ENCODE peak calls at places on chromosomes 16 and 17, in four cellular contexts. L, D, A and C are unnamed samples.

GRCh38 chr17:35568561-35568960 is 7.9 kb upstream of the SLFN14 start:
- DNase-seq in D (no peak), L (no peak), A (peak; percentile 73), C (no peak)

GRCh38 chr16:79213214-79213613 is 387.3 kb downstream of the MAF start:
- DNase-seq in D (no peak), A (no peak), L (no peak), C (no peak)

GRCh38 chr16:53518550-53519416 is 15.8 kb upstream of the AKTIP start:
- DNase-seq in D (peak; percentile 96), A (peak; percentile 53), L (no peak), C (no peak)

GRCh38 chr17:64320613-64321553 is 57.8 kb upstream of the TEX2 start:
- DNase-seq in D (peak; percentile 73), L (no peak), A (peak; percentile 87), C (peak; percentile 38)

GRCh38 chr16:17273142-17273561 is 197.6 kb downstream of the XYLT1 start:
- DNase-seq in D (no peak), L (no peak), A (peak; percentile 91), C (no peak)

GRCh38 chr17:63780507-63780906 is 6.5 kb downstream of the DDX42 start:
- DNase-seq in L (no peak), A (peak; percentile 37), D (no peak), C (no peak)

GRCh38 chr16:30184430-30185140 is 1.2 kb downstream of the CORO1A start:
- DNase-seq in D (peak; percentile 42), A (no peak), L (peak; percentile 81), C (peak; percentile 28)

GRCh38 chr16:27113341-27113841 is 46.7 kb downstream of the C16orf82 start:
- DNase-seq in A (no peak), D (no peak), L (no peak), C (no peak)

GRCh38 chr16:64773184-64773583 is 348.7 kb downstream of the CDH11 start:
- DNase-seq in A (peak; percentile 10), D (no peak), L (no peak), C (no peak)

GRCh38 chr16:66850115-66850815 is 6.1 kb downstream of the CA7 start:
- DNase-seq in L (no peak), A (no peak), D (no peak), C (no peak)

GRCh38 chr17:5587431-5588032 is 3.2 kb upstream of the NLRP1 start:
- DNase-seq in L (no peak), D (peak; percentile 83), A (peak; percentile 77), C (no peak)

GRCh38 chr17:1590031-1590746 is 27.6 kb upstream of the PITPNA start:
- DNase-seq in A (peak; percentile 84), D (no peak), L (peak; percentile 82), C (peak; percentile 74)

GRCh38 chr16:52265446-52265861 is 281.5 kb downstream of the TOX3 start:
- DNase-seq in A (no peak), L (no peak), D (no peak), C (no peak)

GRCh38 chr17:37170881-37171460 is 204.8 kb upstream of the C17orf78 start:
- DNase-seq in D (no peak), L (no peak), A (no peak), C (no peak)

GRCh38 chr17:76710863-76711611 is at the start of gene MXRA7:
- DNase-seq in D (peak; percentile 35), L (peak; percentile 86), A (peak; percentile 56), C (peak; percentile 81)

GRCh38 chr16:28257256-28257655 is 35.1 kb upstream of the SBK1 start:
- DNase-seq in D (no peak), A (no peak), L (no peak), C (no peak)

GRCh38 chr16:28260193-28260592 is 32.1 kb upstream of the SBK1 start:
- DNase-seq in L (no peak), D (no peak), A (no peak), C (peak; percentile 42)

GRCh38 chr16:28259781-28260150 is 32.6 kb upstream of the SBK1 start:
- DNase-seq in D (no peak), A (no peak), L (no peak), C (no peak)

GRCh38 chr16:28259091-28259780 is 33.1 kb upstream of the SBK1 start:
- DNase-seq in A (no peak), L (peak; percentile 62), D (no peak), C (no peak)

GRCh38 chr16:28258571-28258970 is 33.8 kb upstream of the SBK1 start:
- DNase-seq in D (no peak), A (no peak), L (peak; percentile 77), C (peak; percentile 71)
- H3K4me3 ChIP-seq in D (no peak overlapping the region), A (no peak overlapping the region), L (peak overlapping the region; percentile 65), C (peak overlapping the region; percentile 76)

GRCh38 chr16:640614-641013 is 1.0 kb upstream of the MCRIP2 start:
- DNase-seq in A (no peak), D (no peak), L (no peak), C (no peak)

GRCh38 chr16:642189-643049 is 791 bp downstream of the MCRIP2 start:
- DNase-seq in A (no peak), L (no peak), D (peak; percentile 79), C (peak; percentile 67)

GRCh38 chr16:644556-644955 is 2.9 kb downstream of the MCRIP2 start:
- DNase-seq in L (no peak), D (no peak), A (no peak), C (no peak)

GRCh38 chr16:641326-642188 is at the start of gene MCRIP2:
- DNase-seq in L (peak; percentile 94), D (peak; percentile 91), A (peak; percentile 70), C (peak; percentile 89)

DNA sequence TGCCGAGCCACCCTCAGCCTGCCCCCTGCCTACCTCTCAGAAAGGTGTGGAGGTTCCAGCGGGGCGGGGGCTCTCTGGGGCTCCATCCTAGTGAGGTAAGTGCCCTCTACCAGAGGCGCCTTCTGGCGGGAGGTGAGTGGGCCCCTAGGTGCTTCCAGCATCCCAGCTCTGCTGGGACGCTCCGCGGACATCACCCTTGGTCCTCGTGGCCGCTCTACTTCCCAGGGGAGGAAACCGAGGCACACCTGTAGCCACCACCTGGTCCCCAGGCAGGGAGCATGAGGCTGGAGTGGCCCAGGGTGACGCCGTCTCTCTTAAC is 1.4 kb downstream of the MCRIP2 start:
- DNase-seq in D (no peak), A (no peak), L (no peak), C (no peak)
- H3K4me3 ChIP-seq in D (peak overlapping the region; percentile 96), A (peak overlapping the region; percentile 57), L (peak overlapping the region; percentile 65), C (peak overlapping the region; percentile 87)

GRCh38 chr17:30332057-30332542 is 1.8 kb downstream of the TMIGD1 start:
- DNase-seq in A (peak; percentile 82), L (no peak), D (peak; percentile 81), C (no peak)
- H3K4me3 ChIP-seq in A (no peak overlapping the region), L (no peak overlapping the region), D (no peak overlapping the region), C (no peak overlapping the region)

GRCh38 chr17:48549909-48550308 is 5.0 kb upstream of the HOXB2 start:
- DNase-seq in L (no peak), D (no peak), A (peak; percentile 77), C (no peak)
- H3K4me3 ChIP-seq in L (no peak overlapping the region), D (no peak overlapping the region), A (peak overlapping the region; percentile 24), C (no peak overlapping the region)

DNA sequence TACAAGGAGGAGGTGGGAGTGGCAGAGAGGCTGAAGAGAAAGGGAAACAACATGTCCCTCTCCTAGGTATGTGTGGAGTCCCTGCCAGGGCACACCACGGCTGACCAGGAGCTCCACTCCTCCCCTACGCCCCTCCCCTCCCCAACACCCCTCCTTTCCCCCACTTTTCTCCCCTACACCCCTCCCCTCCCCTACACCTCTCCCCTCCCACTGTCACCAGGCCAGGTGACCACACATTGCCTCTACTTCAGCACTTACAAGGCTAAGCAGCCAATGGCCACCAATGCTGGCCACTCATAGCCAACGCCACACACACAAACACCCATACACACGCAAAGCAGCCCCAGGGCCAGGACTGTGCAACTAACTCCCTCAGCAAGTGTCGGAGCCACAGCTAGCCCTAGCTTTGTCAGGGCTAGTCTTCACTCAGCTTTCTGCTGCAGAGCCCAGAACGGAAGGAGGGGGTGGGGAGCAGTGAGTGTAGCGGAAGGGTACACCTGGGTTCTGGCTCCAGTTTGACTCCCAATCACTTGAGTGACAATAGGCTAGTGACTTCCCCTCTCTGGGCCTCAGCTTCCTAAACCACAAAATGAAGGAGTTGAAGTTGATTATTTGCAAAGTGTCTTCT is 8.2 kb downstream of the CAVIN1 start:
- DNase-seq in D (peak; percentile 83), L (no peak), A (no peak), C (no peak)
- H3K4me3 ChIP-seq in D (peak overlapping the region; percentile 56), L (peak overlapping the region; percentile 30), A (no peak overlapping the region), C (peak overlapping the region; percentile 51)

DNA sequence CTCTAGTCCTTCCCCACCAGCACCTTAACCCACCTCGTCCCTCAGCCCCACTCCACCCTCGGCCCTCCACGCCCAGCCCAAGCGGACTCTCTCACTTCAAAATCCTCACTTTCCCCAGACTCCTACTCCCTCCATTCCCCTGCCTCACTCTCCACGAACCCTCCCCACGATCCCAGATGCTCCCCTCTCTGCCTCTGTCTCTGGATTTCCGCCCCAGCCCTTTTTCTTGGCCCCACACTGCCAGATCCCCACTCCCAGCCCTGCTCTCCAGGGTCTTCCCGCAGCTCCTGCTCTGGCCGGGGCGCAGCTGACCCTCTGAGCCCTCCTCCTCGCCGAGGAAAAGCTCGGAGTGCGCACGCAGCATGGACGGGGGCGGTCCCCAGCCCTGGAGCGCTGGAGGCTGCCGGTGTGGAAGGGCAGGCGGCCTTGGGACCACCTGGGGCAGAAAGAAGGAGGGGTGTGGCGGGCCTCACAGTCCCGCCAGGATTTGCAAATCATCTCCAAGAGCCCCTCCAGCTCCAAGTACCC is at the start of gene TMEM114:
- DNase-seq in L (no peak), D (no peak), A (no peak), C (no peak)
- H3K4me3 ChIP-seq in L (peak within 1 kb of the TSS; percentile 42), D (no peak within 1 kb of the TSS), A (no peak within 1 kb of the TSS), C (peak within 1 kb of the TSS; percentile 52)

GRCh38 chr16:4297480-4297879 is 18.4 kb upstream of the GLIS2 start:
- DNase-seq in A (no peak), L (no peak), D (no peak), C (no peak)

GRCh38 chr16:4293181-4293716 is 20.4 kb upstream of the TFAP4 start:
- DNase-seq in A (no peak), L (no peak), D (no peak), C (no peak)

GRCh38 chr16:4291699-4292098 is 18.9 kb upstream of the TFAP4 start:
- DNase-seq in L (no peak), D (no peak), A (no peak), C (no peak)

GRCh38 chr16:4290236-4290830 is 17.5 kb upstream of the TFAP4 start:
- DNase-seq in D (no peak), L (no peak), A (peak; percentile 86), C (no peak)

DNA sequence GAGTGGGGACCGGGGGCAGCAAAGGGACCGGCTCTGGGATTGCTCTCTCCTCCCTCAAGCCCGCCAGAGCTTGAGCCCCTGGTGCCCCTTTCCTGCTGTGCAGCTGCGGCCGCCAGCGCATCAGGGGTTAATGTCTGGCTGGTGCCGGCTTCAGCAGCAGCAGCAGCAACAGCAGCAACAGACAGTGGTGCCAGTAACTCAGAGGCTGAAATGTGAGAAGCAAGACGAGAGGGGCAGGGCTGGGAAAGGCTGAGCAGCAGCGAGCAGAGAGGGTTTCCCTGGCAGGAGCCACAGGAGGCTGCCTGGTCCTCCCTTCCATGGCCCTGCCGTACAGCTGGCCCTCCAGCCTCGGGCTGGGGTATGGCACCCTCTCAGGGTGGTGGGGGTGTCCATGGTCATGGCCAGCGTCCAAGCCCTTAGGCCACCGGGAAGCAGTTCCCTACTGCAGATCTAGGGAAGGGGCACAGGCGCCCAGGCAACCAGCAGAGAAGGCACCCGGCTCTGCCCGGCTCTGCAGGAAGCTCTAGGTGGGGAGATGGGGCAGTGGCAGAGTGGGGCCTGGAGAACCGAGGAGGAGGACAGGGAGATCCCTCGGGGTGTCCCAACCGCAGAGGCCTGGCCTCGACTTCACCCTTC is 21.1 kb upstream of the TFAP4 start:
- DNase-seq in D (no peak), L (peak; percentile 68), A (peak; percentile 76), C (peak; percentile 46)
- H3K4me3 ChIP-seq in D (no peak overlapping the region), L (peak overlapping the region; percentile 14), A (no peak overlapping the region), C (peak overlapping the region; percentile 30)